ENCODE peak calls at places on chromosomes 6 and 20, in six cellular contexts. X is AG09319; B is lower lobe of right lung; R is heart right ventricle; U is neural crest cell; G is CD8-positive, alpha-beta T cell. Y is an unnamed sample.

GRCh38 chr6:89433637-89434499 is 916 bp downstream of the ANKRD6 start:
- DNase-seq in X (no peak), R (peak; percentile 10), U (no peak), B (peak; percentile 54), G (peak; percentile 65), Y (peak; percentile 11)

GRCh38 chr6:46010270-46010669 is 5.4 kb downstream of the CLIC5 start:
- DNase-seq in R (no peak), X (no peak), B (no peak), U (no peak), G (no peak), Y (no peak)

GRCh38 chr20:3040086-3040485 is 3.3 kb upstream of the GNRH2 start:
- DNase-seq in R (no peak), G (no peak), B (no peak), X (no peak), U (no peak), Y (no peak)

GRCh38 chr6:8536122-8536521 is 100.8 kb upstream of the SLC35B3 start:
- DNase-seq in X (no peak), U (no peak), R (no peak), B (no peak), G (no peak), Y (no peak)

GRCh38 chr20:38109657-38110524 is 55.2 kb downstream of the TGM2 start:
- DNase-seq in G (peak; percentile 25), U (no peak), R (peak; percentile 86), X (peak; percentile 98), B (no peak), Y (no peak)

GRCh38 chr20:33490023-33490933 is at the start of gene CBFA2T2:
- DNase-seq in B (peak; percentile 83), G (no peak), U (no peak), X (peak; percentile 19), R (peak; percentile 66), Y (no peak)

GRCh38 chr6:41327177-41327576 is 8.2 kb upstream of the NCR2 start:
- DNase-seq in X (no peak), G (no peak), B (no peak), R (no peak), U (no peak), Y (no peak)

GRCh38 chr20:1189827-1190226 is 5.0 kb upstream of the TMEM74B start:
- DNase-seq in R (no peak), G (no peak), X (no peak), U (no peak), B (no peak), Y (no peak)

GRCh38 chr20:15597306-15597705 is 975.9 kb downstream of the KIF16B start:
- DNase-seq in B (no peak), G (no peak), R (no peak), U (no peak), X (no peak), Y (no peak)

GRCh38 chr6:124040655-124041054 is 237.0 kb downstream of the NKAIN2 start:
- DNase-seq in R (no peak), U (no peak), B (no peak), G (no peak), X (no peak), Y (no peak)

GRCh38 chr20:23103284-23104018 is 17.3 kb upstream of the CD93 start:
- DNase-seq in X (no peak), G (no peak), B (no peak), U (no peak), R (no peak), Y (no peak)

GRCh38 chr6:157233686-157234085 is 89.6 kb downstream of the TMEM242 start:
- DNase-seq in X (no peak), B (no peak), G (no peak), R (no peak), U (no peak), Y (no peak)

GRCh38 chr20:35008411-35009342 is 53.0 kb downstream of the MYH7B start:
- DNase-seq in B (no peak), U (no peak), X (peak; percentile 81), G (no peak), R (no peak), Y (no peak)

GRCh38 chr20:44720617-44720993 is 5.4 kb downstream of the CCN5 start:
- DNase-seq in R (no peak), U (no peak), G (no peak), X (no peak), B (peak; percentile 43), Y (no peak)

GRCh38 chr6:24990227-24990843 is 54.6 kb upstream of the RIPOR2 start:
- DNase-seq in G (no peak), U (no peak), X (no peak), B (no peak), R (no peak), Y (no peak)

GRCh38 chr6:130041594-130041993 is 23.2 kb downstream of the L3MBTL3 start:
- DNase-seq in G (no peak), R (no peak), X (no peak), U (no peak), B (no peak), Y (no peak)

GRCh38 chr6:55954436-55954835 is 79.0 kb upstream of the BMP5 start:
- DNase-seq in X (no peak), B (no peak), U (no peak), G (no peak), R (no peak), Y (no peak)

GRCh38 chr6:55950071-55950814 is 74.9 kb upstream of the BMP5 start:
- DNase-seq in G (no peak), R (no peak), B (no peak), X (no peak), U (no peak), Y (no peak)

GRCh38 chr6:55955684-55956083 is 80.3 kb upstream of the BMP5 start:
- DNase-seq in U (no peak), G (no peak), X (no peak), R (no peak), B (no peak), Y (no peak)

GRCh38 chr6:55957961-55958422 is 82.6 kb upstream of the BMP5 start:
- DNase-seq in G (no peak), U (no peak), B (no peak), R (no peak), X (no peak), Y (no peak)

DNA sequence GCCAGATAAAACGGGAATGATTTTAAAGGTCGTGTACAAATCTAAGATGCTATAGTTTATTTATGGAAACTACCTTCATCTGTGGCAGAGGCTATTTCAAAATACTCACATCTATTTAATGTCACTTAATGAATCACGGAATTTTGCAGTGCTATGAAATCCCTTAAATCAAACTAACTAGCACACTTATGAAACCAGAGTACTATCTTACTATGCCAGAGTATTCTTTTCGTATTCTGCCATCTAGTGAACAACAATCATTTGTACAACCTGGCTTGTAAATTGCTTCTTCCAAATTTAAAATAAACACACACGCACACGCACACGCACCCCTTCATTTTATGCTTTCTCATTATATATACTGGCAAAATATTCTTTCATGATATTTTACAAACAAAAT is 78.0 kb upstream of the BMP5 start:
- DNase-seq in U (no peak), G (no peak), B (no peak), R (no peak), X (peak; percentile 41), Y (no peak)
- TF ChIP-seq CTCF in U (peak; percentile 44), G (no peak), B (no peak), R (peak; percentile 39), X (peak; percentile 59), Y (peak; percentile 26)

DNA sequence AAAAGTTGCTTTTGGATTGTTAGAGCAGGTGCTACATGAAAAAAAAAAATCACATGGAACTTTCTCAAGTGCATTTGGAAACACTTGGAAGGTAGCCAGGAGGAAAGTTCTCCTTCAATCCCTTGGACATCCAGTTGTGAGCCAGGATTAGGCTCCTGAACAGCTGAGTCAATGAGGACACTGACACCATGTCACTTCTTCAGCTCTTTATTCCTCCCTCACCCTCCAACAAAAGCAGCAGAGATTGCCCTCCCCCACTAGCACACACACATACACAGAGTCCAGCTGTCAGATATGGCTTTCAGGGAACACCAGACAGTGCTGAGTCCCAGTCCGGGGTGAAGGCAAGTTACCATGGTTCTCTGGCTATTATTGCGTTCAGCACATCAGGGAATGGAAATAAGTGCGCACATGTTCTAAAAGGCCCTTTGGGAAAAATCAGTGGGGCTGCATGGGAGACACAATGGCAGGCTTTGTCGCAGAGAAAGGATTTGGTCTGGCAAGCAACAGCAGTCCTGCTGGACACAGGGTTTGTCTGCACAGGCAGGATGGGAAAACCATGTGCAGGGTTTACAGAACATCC is 124.7 kb upstream of the MARCKS start:
- DNase-seq in B (no peak), U (peak; percentile 53), G (no peak), R (peak; percentile 72), X (no peak), Y (no peak)
- TF ChIP-seq CTCF in B (no peak), U (no peak), G (no peak), R (peak; percentile 32), X (peak; percentile 11), Y (peak; percentile 21)

GRCh38 chr6:34793877-34794276 is 2.0 kb downstream of the BLTP3A start:
- DNase-seq in R (no peak), X (no peak), B (no peak), U (no peak), G (no peak), Y (no peak)
- TF ChIP-seq CTCF in R (no peak), X (no peak), B (no peak), U (no peak), G (no peak), Y (no peak)

GRCh38 chr6:11194399-11195274 is 37.8 kb downstream of the NEDD9 start:
- DNase-seq in U (no peak), R (no peak), G (no peak), X (no peak), B (no peak), Y (no peak)
- TF ChIP-seq CTCF in U (no peak), R (no peak), G (no peak), X (no peak), B (no peak), Y (no peak)

DNA sequence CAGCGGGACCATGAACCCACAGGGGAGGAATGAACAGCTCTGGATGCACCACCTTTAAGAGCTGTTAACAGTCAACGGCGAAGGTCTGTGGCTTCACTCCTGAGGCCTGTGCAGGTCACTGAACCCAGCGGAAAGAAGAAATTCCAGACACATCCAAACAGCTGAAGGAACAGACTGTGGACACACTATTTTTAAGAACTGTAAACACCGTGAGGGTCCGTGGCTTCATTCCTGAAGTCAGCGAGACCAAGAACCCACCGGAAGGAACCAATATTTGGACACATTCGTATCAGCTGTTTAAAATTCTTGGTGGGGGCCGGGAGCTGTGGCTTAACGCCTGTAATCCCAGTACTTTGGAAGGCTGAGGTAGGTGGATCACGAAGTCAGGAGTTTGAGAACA is 5.4 kb upstream of the TMEM14B start:
- DNase-seq in G (no peak), X (no peak), U (no peak), R (no peak), B (no peak), Y (no peak)
- TF ChIP-seq CTCF in G (no peak), X (no peak), U (no peak), R (no peak), B (no peak), Y (no peak)

DNA sequence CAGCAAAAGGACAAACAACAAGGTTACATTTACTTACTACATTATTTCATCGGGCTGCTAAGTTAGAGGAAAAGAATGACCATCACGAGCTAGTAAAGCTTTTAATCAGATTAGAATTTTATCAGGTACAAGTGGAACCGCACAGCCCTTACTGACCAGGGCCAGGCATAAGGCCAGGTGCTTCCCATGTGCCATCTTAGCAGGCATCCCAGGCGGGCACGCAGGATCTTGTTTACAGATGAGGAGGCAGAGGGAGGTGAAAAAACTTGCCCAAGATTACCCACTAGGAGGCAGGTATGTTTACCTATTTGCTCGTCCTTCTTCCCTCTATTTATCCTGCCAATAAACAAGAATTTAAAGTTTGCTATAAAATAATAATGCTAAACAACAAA is 10.7 kb downstream of the EZR start:
- DNase-seq in B (no peak), U (no peak), X (no peak), G (no peak), R (no peak), Y (no peak)
- TF ChIP-seq CTCF in B (no peak), U (no peak), X (no peak), G (no peak), R (no peak), Y (no peak)

GRCh38 chr20:50247196-50248094 is 56.8 kb downstream of the CEBPB start:
- DNase-seq in U (no peak), R (no peak), G (no peak), B (no peak), X (no peak), Y (no peak)
- TF ChIP-seq CTCF in U (no peak), R (no peak), G (no peak), B (no peak), X (no peak), Y (no peak)